ENCODE peak calls at places on chromosome 5, in nine cellular contexts. P, C, D, T, Q, A, N, M and X are unnamed samples.
A peak's percentile ranks its signal among the peaks of the same experiment; 100 is the strongest.

GRCh38 chr5:64861281-64861680 is 92.6 kb downstream of the CWC27 start:
- DNase-seq in M (no peak), A (no peak), T (no peak), N (no peak), C (no peak), Q (no peak), P (no peak), D (no peak), X (no peak)

GRCh38 chr5:145792840-145793239 is 42.3 kb downstream of the PRELID2 start:
- DNase-seq in N (no peak), C (no peak), P (no peak), D (no peak), T (no peak), Q (no peak), A (no peak), M (no peak), X (no peak)

GRCh38 chr5:144028644-144029043 is 141.8 kb downstream of the YIPF5 start:
- DNase-seq in C (no peak), P (peak; percentile 84), M (no peak), N (peak; percentile 39), Q (no peak), T (no peak), D (no peak), A (peak; percentile 74), X (no peak)

GRCh38 chr5:149837680-149838269 is 106.8 kb downstream of the PDE6A start:
- DNase-seq in N (peak; percentile 39), C (no peak), T (no peak), A (peak; percentile 38), P (peak; percentile 67), M (no peak), Q (no peak), D (no peak), X (no peak)

GRCh38 chr5:141692919-141693848 is 11.2 kb upstream of the ARAP3 start:
- DNase-seq in D (no peak), T (no peak), A (no peak), C (peak; percentile 15), M (no peak), Q (no peak), N (peak; percentile 10), P (peak; percentile 54), X (no peak)

GRCh38 chr5:176612855-176613254 is 2.9 kb upstream of the GPRIN1 start:
- DNase-seq in T (no peak), D (no peak), P (no peak), A (no peak), M (no peak), Q (no peak), N (no peak), C (no peak), X (no peak)

GRCh38 chr5:42636946-42637345 is 119.7 kb upstream of the CCDC152 start:
- DNase-seq in T (no peak), P (no peak), A (no peak), D (no peak), M (no peak), N (no peak), Q (no peak), C (no peak), X (no peak)

GRCh38 chr5:128736567-128736966 is 198.5 kb upstream of the FBN2 start:
- DNase-seq in P (no peak), T (no peak), A (no peak), Q (no peak), N (no peak), C (no peak), M (no peak), D (no peak), X (no peak)

GRCh38 chr5:107514305-107514704 is 156.4 kb downstream of the EFNA5 start:
- DNase-seq in M (no peak), C (no peak), N (no peak), A (no peak), T (no peak), P (no peak), D (no peak), Q (no peak), X (no peak)

GRCh38 chr5:44875661-44876250 is 67.0 kb downstream of the MRPS30 start:
- DNase-seq in C (peak; percentile 75), P (no peak), M (no peak), T (no peak), Q (no peak), N (no peak), D (no peak), A (no peak), X (no peak)

GRCh38 chr5:113236536-113237308 is 198.1 kb downstream of the TSSK1B start:
- DNase-seq in M (no peak), A (peak; percentile 2), D (no peak), N (no peak), Q (no peak), T (no peak), C (no peak), P (no peak), X (peak; percentile 53)

GRCh38 chr5:119304439-119304838 is 51.4 kb upstream of the TNFAIP8 start:
- DNase-seq in D (no peak), N (no peak), C (no peak), Q (no peak), P (peak; percentile 39), A (no peak), T (no peak), M (no peak), X (no peak)

GRCh38 chr5:36688722-36689121 is 82.3 kb downstream of the SLC1A3 start:
- DNase-seq in D (no peak), Q (no peak), C (peak; percentile 8), N (no peak), M (no peak), T (no peak), A (peak; percentile 22), P (no peak), X (no peak)

GRCh38 chr5:133873454-133873853 is 95.0 kb downstream of the C5orf15 start:
- DNase-seq in Q (no peak), T (no peak), A (no peak), C (no peak), D (no peak), N (no peak), M (no peak), P (no peak), X (no peak)

GRCh38 chr5:141879941-141880738 is 1.9 kb upstream of the PCDH1 start:
- DNase-seq in Q (no peak), C (peak; percentile 74), P (no peak), M (no peak), D (no peak), A (no peak), N (no peak), T (peak; percentile 37), X (no peak)

GRCh38 chr5:157956271-157956885 is 97.4 kb upstream of the CLINT1 start:
- DNase-seq in C (no peak), P (no peak), A (no peak), M (no peak), Q (no peak), N (peak; percentile 26), D (no peak), T (no peak), X (no peak)

GRCh38 chr5:119088438-119088837 is 17.6 kb downstream of the DMXL1 start:
- DNase-seq in A (no peak), C (no peak), T (no peak), N (no peak), P (no peak), D (no peak), M (no peak), Q (no peak), X (no peak)